ENCODE peak calls at places on chromosomes 5 and 9, in eight cellular contexts. L is trophoblast cell, O is K562, B is keratinocyte, J is MM.1S, S is fibroblast of lung, M is neuronal stem cell, C is IMR-90. Q is an unnamed sample.

GRCh38 chr5:158084292-158084691 is 225.3 kb upstream of the CLINT1 start:
- DNase-seq in L (no peak), C (no peak), J (no peak), S (peak; percentile 39), O (no peak), M (no peak), B (no peak), Q (no peak)

GRCh38 chr9:5425006-5425628 is 12.6 kb downstream of the PLGRKT start:
- DNase-seq in S (peak; percentile 53), B (no peak), J (peak; percentile 62), O (peak; percentile 17), M (no peak), C (no peak), L (peak; percentile 76), Q (peak; percentile 56)

GRCh38 chr5:14872070-14872989 is 752 bp upstream of the ANKH start:
- DNase-seq in L (peak; percentile 25), J (peak; percentile 71), O (peak; percentile 42), S (peak; percentile 36), B (no peak), C (peak; percentile 8), M (no peak), Q (peak; percentile 64)

GRCh38 chr5:1406681-1407640 is 38.3 kb downstream of the SLC6A3 start:
- DNase-seq in M (no peak), J (no peak), O (no peak), L (no peak), B (no peak), C (no peak), S (no peak), Q (no peak)

GRCh38 chr5:15499528-15500325 is at the start of gene FBXL7:
- DNase-seq in S (peak; percentile 81), L (peak; percentile 36), J (peak; percentile 92), M (peak; percentile 71), C (peak; percentile 75), O (no peak), B (no peak), Q (no peak)

GRCh38 chr5:150303070-150303595 is 428 bp upstream of the ARSI start:
- DNase-seq in S (peak; percentile 83), C (peak; percentile 77), O (no peak), M (no peak), L (no peak), B (no peak), J (no peak), Q (no peak)

GRCh38 chr5:165360366-165361142 is 1855.1 kb downstream of the MAT2B start:
- DNase-seq in L (no peak), M (no peak), O (no peak), C (no peak), J (peak; percentile 62), S (no peak), B (no peak), Q (no peak)

GRCh38 chr9:88897081-88897480 is 94.2 kb upstream of the S1PR3 start:
- DNase-seq in C (no peak), M (no peak), O (no peak), B (no peak), J (no peak), S (no peak), L (no peak), Q (no peak)

GRCh38 chr5:74631088-74631960 is 9.2 kb downstream of the ENC1 start:
- DNase-seq in O (no peak), B (no peak), L (peak; percentile 73), M (no peak), J (no peak), S (peak; percentile 71), C (peak; percentile 82), Q (peak; percentile 83)

GRCh38 chr9:76215066-76215465 is 179.2 kb downstream of the RFK start:
- DNase-seq in B (peak; percentile 30), S (peak; percentile 69), C (peak; percentile 86), M (no peak), J (no peak), O (no peak), L (peak; percentile 39), Q (no peak)

GRCh38 chr9:110509787-110510186 is 69.8 kb downstream of the SVEP1 start:
- DNase-seq in B (no peak), L (no peak), O (no peak), C (no peak), M (no peak), S (no peak), J (no peak), Q (no peak)

GRCh38 chr5:36442796-36443195 is 141.1 kb upstream of the RANBP3L start:
- DNase-seq in J (no peak), S (peak; percentile 56), L (no peak), C (peak; percentile 37), O (peak; percentile 43), B (no peak), M (no peak), Q (no peak)

GRCh38 chr5:151471276-151471675 is 23.9 kb downstream of the SLC36A1 start:
- DNase-seq in J (no peak), S (no peak), L (no peak), O (no peak), B (no peak), M (no peak), C (peak; percentile 47), Q (no peak)

GRCh38 chr5:142473038-142473437 is 148.2 kb upstream of the SPRY4 start:
- DNase-seq in J (no peak), O (no peak), S (no peak), C (no peak), L (no peak), B (no peak), M (no peak), Q (no peak)
- H3K4me1 ChIP-seq in J (no peaks in the 10 kb centered on the region), O (no peaks in the 10 kb centered on the region), S (peaks cover 8% of the 10 kb centered on the region), C (peaks cover 5% of the 10 kb centered on the region), L (peaks cover 8% of the 10 kb centered on the region), B (peaks cover 36% of the 10 kb centered on the region), M (peaks cover 6% of the 10 kb centered on the region), Q (no peaks in the 10 kb centered on the region)

GRCh38 chr5:80573062-80573461 is 3.0 kb upstream of the ANKRD34B start:
- DNase-seq in M (no peak), J (no peak), L (no peak), C (no peak), S (no peak), O (no peak), B (no peak), Q (no peak)
- H2AFZ ChIP-seq in M (no peak overlapping the region), J (no peak overlapping the region), L (no peak overlapping the region), C (no peak overlapping the region), S (no peak overlapping the region), O (no peak overlapping the region), B (no peak overlapping the region), Q (no peak overlapping the region)

GRCh38 chr5:141303756-141304155 is at the start of gene SLC25A2:
- DNase-seq in L (no peak), C (no peak), B (no peak), M (no peak), S (no peak), O (no peak), J (no peak), Q (no peak)

DNA sequence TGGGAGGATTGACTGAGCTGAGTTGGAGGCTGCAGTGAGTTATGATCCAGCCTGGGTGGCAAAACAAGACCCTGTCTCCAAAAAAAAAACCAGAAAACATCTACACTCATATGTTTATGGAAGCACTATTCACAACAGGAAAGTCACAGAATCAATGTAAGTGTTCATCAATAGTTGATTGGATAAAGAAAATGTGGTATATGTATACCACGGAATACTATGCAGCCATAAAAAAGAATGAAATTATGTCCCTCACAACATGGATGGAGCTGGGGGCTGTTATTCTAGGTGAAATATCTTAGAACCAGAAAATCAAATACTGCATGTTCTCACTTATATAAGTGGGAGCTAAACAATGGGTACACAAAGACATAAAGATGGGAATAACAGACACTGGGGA is 2.8 kb upstream of the SLC25A2 start:
- DNase-seq in O (no peak), L (no peak), M (no peak), C (no peak), S (no peak), J (no peak), B (no peak), Q (no peak)
- H3K9me3 ChIP-seq in O (peaks cover 2% of the 10 kb centered on the region), L (peaks cover 9% of the 10 kb centered on the region), M (peaks cover 24% of the 10 kb centered on the region), C (peaks cover 47% of the 10 kb centered on the region), S (no peaks in the 10 kb centered on the region), J (no peaks in the 10 kb centered on the region), B (peaks cover 12% of the 10 kb centered on the region), Q (peaks cover 7% of the 10 kb centered on the region)

DNA sequence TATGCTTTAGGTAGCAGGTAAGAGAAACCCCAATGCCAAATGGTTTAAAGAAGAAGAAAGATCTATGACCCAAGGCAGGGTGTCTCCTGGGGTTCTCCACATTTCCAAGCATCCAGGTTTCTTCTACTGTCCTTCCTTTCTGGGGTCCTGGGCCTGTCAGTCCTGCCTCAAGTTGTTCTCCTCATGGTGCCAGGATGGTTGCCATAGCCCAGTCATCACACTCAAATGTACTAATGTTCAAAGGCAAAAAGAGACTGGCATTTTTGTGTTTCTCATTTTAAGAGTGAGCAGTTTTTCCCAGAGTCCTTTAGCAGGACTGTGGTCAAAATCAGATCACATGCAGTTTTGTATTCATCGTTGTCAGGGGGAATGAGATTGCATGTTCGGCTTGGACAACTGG is 59.9 kb upstream of the BOD1 start:
- DNase-seq in B (no peak), J (no peak), O (no peak), L (no peak), M (no peak), C (no peak), S (no peak), Q (no peak)
- H3K4me1 ChIP-seq in B (no peaks in the 10 kb centered on the region), J (peaks cover 21% of the 10 kb centered on the region), O (peaks cover 1% of the 10 kb centered on the region), L (no peaks in the 10 kb centered on the region), M (peaks cover 15% of the 10 kb centered on the region), C (no peaks in the 10 kb centered on the region), S (no peaks in the 10 kb centered on the region), Q (peaks cover 36% of the 10 kb centered on the region)

GRCh38 chr5:115470921-115471320 is 73.7 kb downstream of the FEM1C start:
- DNase-seq in O (no peak), C (no peak), S (no peak), L (no peak), B (no peak), M (no peak), J (no peak), Q (no peak)
- H2AFZ ChIP-seq in O (no peak overlapping the region), C (no peak overlapping the region), S (no peak overlapping the region), L (no peak overlapping the region), B (no peak overlapping the region), M (no peak overlapping the region), J (no peak overlapping the region), Q (no peak overlapping the region)

GRCh38 chr9:90991953-90992352 is 190.3 kb downstream of the SYK start:
- DNase-seq in M (no peak), C (no peak), O (no peak), L (peak; percentile 48), S (peak; percentile 24), J (no peak), B (no peak), Q (no peak)
- H3K9me3 ChIP-seq in M (no peaks in the 10 kb centered on the region), C (no peaks in the 10 kb centered on the region), O (no peaks in the 10 kb centered on the region), L (no peaks in the 10 kb centered on the region), S (no peaks in the 10 kb centered on the region), J (no peaks in the 10 kb centered on the region), B (no peaks in the 10 kb centered on the region), Q (no peaks in the 10 kb centered on the region)

Q was measured in OCI-LY7.